ENCODE peak calls at places on chromosomes 2 and 18, in seven cellular contexts. L is endothelial cell of umbilical vein; U is GM23338; V is GDM1; B is activated CD4-positive, alpha-beta T cell treated with anti-CD3 and anti-CD28 coated beads, Interleukin-2, amount 50 U/mL, for 24 hours; W is kidney tubule cell; R is NCI-H1092. Q is an unnamed sample.

GRCh38 chr2:71466301-71467179 is 13.2 kb downstream of the DYSF start:
- DNase-seq in B (no peak), U (peak), R (no peak), V (no peak), L (peak), W (peak), Q (no peak)

GRCh38 chr2:106638043-106638442 is 150.9 kb downstream of the CD8B2 start:
- DNase-seq in U (peak), W (peak), V (peak), R (no peak), L (no peak), B (no peak), Q (no peak)

GRCh38 chr2:88999365-88999764 is 307.9 kb downstream of the RPIA start:
- DNase-seq in U (no peak), V (no peak), R (no peak), B (no peak), W (no peak), L (no peak), Q (no peak)

GRCh38 chr2:226799976-226800940 is 638 bp upstream of the IRS1 start:
- DNase-seq in W (peak), U (peak), L (no peak), V (no peak), R (no peak), B (no peak), Q (no peak)

GRCh38 chr2:71226391-71226964 is 425 bp downstream of the PAIP2B start:
- DNase-seq in V (no peak), L (peak), W (peak), B (peak), R (peak), U (peak), Q (no peak)

GRCh38 chr2:144012304-144012703 is 507.6 kb downstream of the ZEB2 start:
- DNase-seq in R (no peak), U (no peak), L (no peak), W (no peak), B (no peak), V (no peak), Q (no peak)

GRCh38 chr18:53534695-53535094 is 689.8 kb downstream of the MBD2 start:
- DNase-seq in V (no peak), U (no peak), W (no peak), L (no peak), B (no peak), R (no peak), Q (no peak)

GRCh38 chr2:56199492-56199891 is 15.7 kb downstream of the CCDC85A start:
- DNase-seq in V (no peak), R (no peak), B (no peak), W (peak), U (no peak), L (peak), Q (no peak)

GRCh38 chr18:67035026-67035425 is 431.1 kb upstream of the CDH19 start:
- DNase-seq in B (no peak), W (peak), L (no peak), V (no peak), U (peak), R (no peak), Q (no peak)

GRCh38 chr2:209472386-209472832 is 48.6 kb downstream of the MAP2 start:
- DNase-seq in U (peak), R (no peak), B (no peak), V (no peak), W (peak), L (peak), Q (no peak)

GRCh38 chr2:80437959-80438358 is 133.4 kb upstream of the LRRTM1 start:
- DNase-seq in W (no peak), L (no peak), B (no peak), R (no peak), U (peak), V (no peak), Q (no peak)

GRCh38 chr18:59459352-59460059 is 100.4 kb upstream of the LMAN1 start:
- DNase-seq in L (peak), B (no peak), W (peak), R (no peak), U (peak), V (no peak), Q (no peak)

GRCh38 chr18:79503891-79504475 is 108.3 kb downstream of the NFATC1 start:
- DNase-seq in U (no peak), B (no peak), L (no peak), R (no peak), W (no peak), V (no peak), Q (no peak)

GRCh38 chr18:46485675-46486200 is 171.3 kb downstream of the LOXHD1 start:
- DNase-seq in U (no peak), V (no peak), R (no peak), B (no peak), L (no peak), W (peak), Q (no peak)

GRCh38 chr18:33870059-33870458 is 292.0 kb downstream of the ASXL3 start:
- DNase-seq in L (no peak), R (no peak), B (no peak), V (no peak), U (peak), W (peak), Q (no peak)

GRCh38 chr2:101048756-101049155 is 46.7 kb downstream of the RPL31 start:
- DNase-seq in L (no peak), R (no peak), W (no peak), V (no peak), B (no peak), U (no peak), Q (no peak)

GRCh38 chr2:39730276-39730675 is 48.8 kb downstream of the THUMPD2 start:
- DNase-seq in L (no peak), B (no peak), V (no peak), U (no peak), W (no peak), R (no peak), Q (no peak)

GRCh38 chr2:78992451-78992806 is 33.1 kb upstream of the REG3G start:
- DNase-seq in L (peak), R (no peak), V (no peak), B (no peak), U (peak), W (peak), Q (no peak)

GRCh38 chr2:204005940-204006721 is 69.6 kb downstream of the ICOS start:
- DNase-seq in B (no peak), L (no peak), U (no peak), R (no peak), W (no peak), V (no peak), Q (no peak)

GRCh38 chr18:79577451-79578395 is 101.9 kb upstream of the CTDP1 start:
- DNase-seq in U (no peak), R (no peak), W (peak), V (no peak), L (no peak), B (no peak), Q (peak)

GRCh38 chr2:224369028-224369632 is 32.8 kb downstream of the FAM124B start:
- DNase-seq in U (peak), W (peak), L (no peak), B (peak), V (no peak), R (peak), Q (no peak)

GRCh38 chr2:23532311-23533013 is 147.5 kb downstream of the KLHL29 start:
- DNase-seq in U (no peak), W (no peak), L (no peak), B (peak), R (peak), V (no peak), Q (no peak)